ENCODE peak calls at places on chromosomes 3 and 15, in seven cellular contexts. One of them, this sample, is unnamed.
A peak's percentile ranks its signal among the peaks of the same experiment; 100 is the strongest.

GRCh38 chr3:136105044-136105443 is 91.1 kb downstream of the MSL2 start:
- DNase-seq in retinal pigment epithelial cell: no peak
- DNase-seq in astrocyte of the spinal cord: no peak
- DNase-seq in heart right ventricle: no peak
- DNase-seq in spleen: no peak
- DNase-seq in HepG2: no peak
- DNase-seq in mucosa of descending colon: no peak
- DNase-seq in this sample: no peak

GRCh38 chr3:139199421-139200010 is 144.3 kb upstream of the MRPS22 start:
- DNase-seq in spleen: no peak
- DNase-seq in astrocyte of the spinal cord: no peak
- DNase-seq in HepG2: no peak
- DNase-seq in heart right ventricle: no peak
- DNase-seq in mucosa of descending colon: no peak
- DNase-seq in retinal pigment epithelial cell: no peak
- DNase-seq in this sample: peak; percentile 18

GRCh38 chr3:130081371-130081881 is at the start of gene ALG1L2:
- DNase-seq in spleen: no peak
- DNase-seq in retinal pigment epithelial cell: no peak
- DNase-seq in heart right ventricle: no peak
- DNase-seq in HepG2: no peak
- DNase-seq in mucosa of descending colon: no peak
- DNase-seq in astrocyte of the spinal cord: no peak
- DNase-seq in this sample: no peak

GRCh38 chr3:70061111-70061510 is 61.6 kb downstream of the SAMMSON start:
- DNase-seq in retinal pigment epithelial cell: no peak
- DNase-seq in mucosa of descending colon: no peak
- DNase-seq in HepG2: no peak
- DNase-seq in spleen: no peak
- DNase-seq in astrocyte of the spinal cord: no peak
- DNase-seq in heart right ventricle: no peak
- DNase-seq in this sample: peak; percentile 8

GRCh38 chr3:140288575-140288974 is 353.6 kb downstream of the CLSTN2 start:
- DNase-seq in HepG2: no peak
- DNase-seq in retinal pigment epithelial cell: peak; percentile 76
- DNase-seq in spleen: no peak
- DNase-seq in heart right ventricle: no peak
- DNase-seq in mucosa of descending colon: no peak
- DNase-seq in astrocyte of the spinal cord: no peak
- DNase-seq in this sample: peak; percentile 34

GRCh38 chr3:33430571-33430970 is 9.6 kb downstream of the UBP1 start:
- DNase-seq in HepG2: no peak
- DNase-seq in astrocyte of the spinal cord: no peak
- DNase-seq in mucosa of descending colon: no peak
- DNase-seq in spleen: no peak
- DNase-seq in heart right ventricle: no peak
- DNase-seq in retinal pigment epithelial cell: no peak
- DNase-seq in this sample: no peak

GRCh38 chr3:29525254-29525881 is 244.5 kb downstream of the RBMS3 start:
- DNase-seq in astrocyte of the spinal cord: peak; percentile 75
- DNase-seq in spleen: no peak
- DNase-seq in HepG2: peak; percentile 0
- DNase-seq in heart right ventricle: peak; percentile 75
- DNase-seq in retinal pigment epithelial cell: no peak
- DNase-seq in mucosa of descending colon: no peak
- DNase-seq in this sample: peak; percentile 90

GRCh38 chr15:73329501-73330200 is 39.1 kb downstream of the HCN4 start:
- DNase-seq in astrocyte of the spinal cord: no peak
- DNase-seq in HepG2: no peak
- DNase-seq in retinal pigment epithelial cell: no peak
- DNase-seq in heart right ventricle: no peak
- DNase-seq in spleen: peak; percentile 60
- DNase-seq in mucosa of descending colon: no peak
- DNase-seq in this sample: no peak

GRCh38 chr3:174441588-174442316 is 417.4 kb upstream of the NAALADL2 start:
- DNase-seq in spleen: no peak
- DNase-seq in heart right ventricle: no peak
- DNase-seq in retinal pigment epithelial cell: peak; percentile 30
- DNase-seq in HepG2: no peak
- DNase-seq in mucosa of descending colon: no peak
- DNase-seq in astrocyte of the spinal cord: peak; percentile 48
- DNase-seq in this sample: peak; percentile 90

GRCh38 chr15:95604634-95605036 is 725.9 kb upstream of the NR2F2 start:
- DNase-seq in HepG2: no peak
- DNase-seq in astrocyte of the spinal cord: peak; percentile 85
- DNase-seq in heart right ventricle: peak; percentile 61
- DNase-seq in spleen: no peak
- DNase-seq in retinal pigment epithelial cell: no peak
- DNase-seq in mucosa of descending colon: no peak
- DNase-seq in this sample: peak; percentile 97

GRCh38 chr15:69648215-69648614 is 195.6 kb downstream of the RPLP1 start:
- DNase-seq in HepG2: no peak
- DNase-seq in retinal pigment epithelial cell: no peak
- DNase-seq in spleen: no peak
- DNase-seq in astrocyte of the spinal cord: no peak
- DNase-seq in mucosa of descending colon: no peak
- DNase-seq in heart right ventricle: no peak
- DNase-seq in this sample: no peak

GRCh38 chr3:42733501-42734262 is 31.1 kb upstream of the HHATL start:
- DNase-seq in mucosa of descending colon: no peak
- DNase-seq in spleen: no peak
- DNase-seq in heart right ventricle: no peak
- DNase-seq in astrocyte of the spinal cord: no peak
- DNase-seq in retinal pigment epithelial cell: no peak
- DNase-seq in HepG2: no peak
- DNase-seq in this sample: no peak

GRCh38 chr3:159418571-159419526 is 569.8 kb upstream of the IL12A start:
- DNase-seq in mucosa of descending colon: no peak
- DNase-seq in astrocyte of the spinal cord: peak; percentile 38
- DNase-seq in HepG2: no peak
- DNase-seq in retinal pigment epithelial cell: no peak
- DNase-seq in heart right ventricle: no peak
- DNase-seq in spleen: no peak
- DNase-seq in this sample: peak; percentile 53

GRCh38 chr3:183502782-183503181 is 52.7 kb downstream of the KLHL6 start:
- DNase-seq in heart right ventricle: no peak
- DNase-seq in HepG2: no peak
- DNase-seq in mucosa of descending colon: no peak
- DNase-seq in astrocyte of the spinal cord: no peak
- DNase-seq in spleen: no peak
- DNase-seq in retinal pigment epithelial cell: no peak
- DNase-seq in this sample: peak; percentile 29

GRCh38 chr3:155217591-155217990 is 75.9 kb downstream of the STRIT1 start:
- DNase-seq in spleen: no peak
- DNase-seq in astrocyte of the spinal cord: peak; percentile 15
- DNase-seq in mucosa of descending colon: no peak
- DNase-seq in HepG2: no peak
- DNase-seq in retinal pigment epithelial cell: no peak
- DNase-seq in heart right ventricle: no peak
- DNase-seq in this sample: peak; percentile 77

GRCh38 chr3:134931045-134931775 is 136.2 kb downstream of the EPHB1 start:
- DNase-seq in spleen: no peak
- DNase-seq in astrocyte of the spinal cord: no peak
- DNase-seq in mucosa of descending colon: no peak
- DNase-seq in retinal pigment epithelial cell: no peak
- DNase-seq in heart right ventricle: no peak
- DNase-seq in HepG2: no peak
- DNase-seq in this sample: no peak

GRCh38 chr15:80893777-80894176 is 95.8 kb downstream of the MESD start:
- DNase-seq in retinal pigment epithelial cell: no peak
- DNase-seq in mucosa of descending colon: no peak
- DNase-seq in spleen: no peak
- DNase-seq in astrocyte of the spinal cord: no peak
- DNase-seq in HepG2: no peak
- DNase-seq in heart right ventricle: no peak
- DNase-seq in this sample: peak; percentile 81

GRCh38 chr3:150334974-150335373 is 73.1 kb upstream of the TSC22D2 start:
- DNase-seq in retinal pigment epithelial cell: no peak
- DNase-seq in astrocyte of the spinal cord: no peak
- DNase-seq in mucosa of descending colon: no peak
- DNase-seq in HepG2: no peak
- DNase-seq in spleen: no peak
- DNase-seq in heart right ventricle: no peak
- DNase-seq in this sample: no peak

GRCh38 chr3:11380314-11380713 is 108.1 kb downstream of the ATG7 start:
- DNase-seq in spleen: no peak
- DNase-seq in HepG2: peak; percentile 31
- DNase-seq in mucosa of descending colon: no peak
- DNase-seq in heart right ventricle: no peak
- DNase-seq in astrocyte of the spinal cord: peak; percentile 39
- DNase-seq in retinal pigment epithelial cell: no peak
- DNase-seq in this sample: no peak

GRCh38 chr15:71128939-71129562 is 13.8 kb downstream of the THSD4 start:
- DNase-seq in mucosa of descending colon: no peak
- DNase-seq in HepG2: no peak
- DNase-seq in heart right ventricle: no peak
- DNase-seq in spleen: no peak
- DNase-seq in astrocyte of the spinal cord: no peak
- DNase-seq in retinal pigment epithelial cell: no peak
- DNase-seq in this sample: no peak

GRCh38 chr15:35690698-35691116 is 144.7 kb upstream of the DPH6 start:
- DNase-seq in spleen: no peak
- DNase-seq in retinal pigment epithelial cell: peak; percentile 97
- DNase-seq in astrocyte of the spinal cord: peak; percentile 92
- DNase-seq in heart right ventricle: no peak
- DNase-seq in HepG2: no peak
- DNase-seq in mucosa of descending colon: no peak
- DNase-seq in this sample: peak; percentile 36

GRCh38 chr15:77018796-77019475 is 24.0 kb downstream of the PSTPIP1 start:
- DNase-seq in retinal pigment epithelial cell: no peak
- DNase-seq in astrocyte of the spinal cord: no peak
- DNase-seq in mucosa of descending colon: peak; percentile 40
- DNase-seq in spleen: peak; percentile 76
- DNase-seq in heart right ventricle: no peak
- DNase-seq in HepG2: no peak
- DNase-seq in this sample: no peak

GRCh38 chr15:59283717-59284336 is 77.2 kb downstream of the LDHAL6B start:
- DNase-seq in mucosa of descending colon: peak; percentile 87
- DNase-seq in HepG2: peak; percentile 38
- DNase-seq in heart right ventricle: no peak
- DNase-seq in spleen: no peak
- DNase-seq in astrocyte of the spinal cord: no peak
- DNase-seq in retinal pigment epithelial cell: no peak
- DNase-seq in this sample: no peak

GRCh38 chr3:183385698-183386590 is 42.5 kb downstream of the MCF2L2 start:
- DNase-seq in astrocyte of the spinal cord: peak; percentile 78
- DNase-seq in retinal pigment epithelial cell: peak; percentile 34
- DNase-seq in mucosa of descending colon: no peak
- DNase-seq in HepG2: peak; percentile 47
- DNase-seq in spleen: no peak
- DNase-seq in heart right ventricle: peak; percentile 55
- DNase-seq in this sample: peak; percentile 75

GRCh38 chr3:143150979-143151726 is 31.6 kb downstream of the CHST2 start:
- DNase-seq in heart right ventricle: peak; percentile 74
- DNase-seq in mucosa of descending colon: no peak
- DNase-seq in spleen: no peak
- DNase-seq in HepG2: no peak
- DNase-seq in retinal pigment epithelial cell: no peak
- DNase-seq in astrocyte of the spinal cord: no peak
- DNase-seq in this sample: peak; percentile 53

GRCh38 chr3:144636833-144637232 is 665.2 kb downstream of the DIPK2A start:
- DNase-seq in retinal pigment epithelial cell: no peak
- DNase-seq in mucosa of descending colon: no peak
- DNase-seq in heart right ventricle: no peak
- DNase-seq in spleen: no peak
- DNase-seq in astrocyte of the spinal cord: no peak
- DNase-seq in HepG2: peak; percentile 2
- DNase-seq in this sample: no peak
- TF ChIP-seq CTCF in retinal pigment epithelial cell: no peak
- TF ChIP-seq CTCF in mucosa of descending colon: no peak
- TF ChIP-seq CTCF in heart right ventricle: no peak
- TF ChIP-seq CTCF in spleen: no peak
- TF ChIP-seq CTCF in astrocyte of the spinal cord: no peak
- TF ChIP-seq CTCF in HepG2: no peak
- TF ChIP-seq CTCF in this sample: no peak

GRCh38 chr3:58572634-58573230 is 4.5 kb downstream of the FAM107A start:
- DNase-seq in mucosa of descending colon: no peak
- DNase-seq in astrocyte of the spinal cord: no peak
- DNase-seq in heart right ventricle: no peak
- DNase-seq in retinal pigment epithelial cell: no peak
- DNase-seq in spleen: peak; percentile 60
- DNase-seq in HepG2: no peak
- DNase-seq in this sample: no peak
- H3K4me3 ChIP-seq in mucosa of descending colon: no peak overlapping the region
- H3K4me3 ChIP-seq in astrocyte of the spinal cord: no peak overlapping the region
- H3K4me3 ChIP-seq in heart right ventricle: no peak overlapping the region
- H3K4me3 ChIP-seq in retinal pigment epithelial cell: no peak overlapping the region
- H3K4me3 ChIP-seq in spleen: no peak overlapping the region
- H3K4me3 ChIP-seq in HepG2: no peak overlapping the region
- H3K4me3 ChIP-seq in this sample: no peak overlapping the region

GRCh38 chr3:178127221-178127620 is 409.0 kb upstream of the KCNMB2 start:
- DNase-seq in HepG2: no peak
- DNase-seq in astrocyte of the spinal cord: no peak
- DNase-seq in spleen: no peak
- DNase-seq in heart right ventricle: no peak
- DNase-seq in retinal pigment epithelial cell: no peak
- DNase-seq in mucosa of descending colon: no peak
- DNase-seq in this sample: no peak
- TF ChIP-seq CTCF in HepG2: no peak
- TF ChIP-seq CTCF in astrocyte of the spinal cord: no peak
- TF ChIP-seq CTCF in spleen: no peak
- TF ChIP-seq CTCF in heart right ventricle: no peak
- TF ChIP-seq CTCF in retinal pigment epithelial cell: no peak
- TF ChIP-seq CTCF in mucosa of descending colon: no peak
- TF ChIP-seq CTCF in this sample: no peak

GRCh38 chr3:108086653-108087052 is 4.2 kb downstream of the CD47 start:
- DNase-seq in heart right ventricle: no peak
- DNase-seq in HepG2: no peak
- DNase-seq in mucosa of descending colon: no peak
- DNase-seq in retinal pigment epithelial cell: no peak
- DNase-seq in astrocyte of the spinal cord: no peak
- DNase-seq in spleen: no peak
- DNase-seq in this sample: no peak

GRCh38 chr3:108089544-108089943 is 1.3 kb downstream of the CD47 start:
- DNase-seq in astrocyte of the spinal cord: no peak
- DNase-seq in heart right ventricle: no peak
- DNase-seq in retinal pigment epithelial cell: no peak
- DNase-seq in HepG2: no peak
- DNase-seq in spleen: no peak
- DNase-seq in mucosa of descending colon: no peak
- DNase-seq in this sample: no peak

GRCh38 chr3:108088146-108088545 is 2.7 kb downstream of the CD47 start:
- DNase-seq in astrocyte of the spinal cord: no peak
- DNase-seq in mucosa of descending colon: no peak
- DNase-seq in HepG2: no peak
- DNase-seq in spleen: no peak
- DNase-seq in heart right ventricle: no peak
- DNase-seq in retinal pigment epithelial cell: no peak
- DNase-seq in this sample: no peak

GRCh38 chr3:108090066-108090700 is 648 bp downstream of the CD47 start:
- DNase-seq in heart right ventricle: peak; percentile 33
- DNase-seq in mucosa of descending colon: no peak
- DNase-seq in retinal pigment epithelial cell: no peak
- DNase-seq in spleen: no peak
- DNase-seq in HepG2: no peak
- DNase-seq in astrocyte of the spinal cord: peak; percentile 58
- DNase-seq in this sample: peak; percentile 40

DNA sequence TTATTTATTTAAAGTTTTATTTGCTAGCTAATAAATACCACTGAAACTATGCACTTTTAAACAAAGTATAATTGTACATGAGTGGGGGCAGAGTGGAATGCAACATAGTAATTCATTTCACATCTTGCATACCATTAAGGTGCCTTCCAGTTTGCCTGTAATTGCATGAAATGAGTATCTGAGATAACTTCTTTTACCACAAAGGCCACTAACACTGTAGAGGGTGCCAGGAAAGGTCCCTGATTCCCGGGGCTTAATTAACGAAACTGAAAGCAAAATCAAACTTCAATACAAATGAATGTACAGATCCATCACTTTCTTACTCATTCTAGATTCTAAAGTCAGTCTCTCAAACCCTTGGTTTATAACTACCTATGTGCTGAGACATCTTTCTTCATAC is 2.1 kb downstream of the CD47 start:
- DNase-seq in mucosa of descending colon: no peak
- DNase-seq in astrocyte of the spinal cord: peak; percentile 22
- DNase-seq in retinal pigment epithelial cell: peak; percentile 4
- DNase-seq in HepG2: no peak
- DNase-seq in spleen: no peak
- DNase-seq in heart right ventricle: no peak
- DNase-seq in this sample: peak; percentile 50
- H3K4me3 ChIP-seq in mucosa of descending colon: no peak overlapping the region
- H3K4me3 ChIP-seq in astrocyte of the spinal cord: peak overlapping the region; percentile 11
- H3K4me3 ChIP-seq in retinal pigment epithelial cell: peak overlapping the region; percentile 18
- H3K4me3 ChIP-seq in HepG2: no peak overlapping the region
- H3K4me3 ChIP-seq in spleen: peak overlapping the region; percentile 83
- H3K4me3 ChIP-seq in heart right ventricle: peak overlapping the region; percentile 91
- H3K4me3 ChIP-seq in this sample: peak overlapping the region; percentile 91